ENCODE peak calls at places on chromosome 13, in seven cellular contexts. One of them, this sample, is unnamed.

GRCh38 chr13:90336507-90336906 is 1011.0 kb upstream of the MIR17HG start:
- DNase-seq in prostate gland: no peak
- DNase-seq in ovary: no peak
- DNase-seq in IMR-90: no peak
- DNase-seq in kidney epithelial cell: no peak
- DNase-seq in bronchial epithelial cell: peak; percentile 40
- DNase-seq in kidney: no peak
- DNase-seq in this sample: no peak

GRCh38 chr13:97913206-97913605 is 40.3 kb upstream of the IPO5 start:
- DNase-seq in prostate gland: no peak
- DNase-seq in ovary: no peak
- DNase-seq in IMR-90: no peak
- DNase-seq in kidney epithelial cell: no peak
- DNase-seq in bronchial epithelial cell: peak; percentile 23
- DNase-seq in kidney: no peak
- DNase-seq in this sample: no peak

GRCh38 chr13:95676100-95676774 is 702 bp upstream of the DNAJC3 start:
- DNase-seq in prostate gland: peak; percentile 24
- DNase-seq in ovary: no peak
- DNase-seq in IMR-90: peak; percentile 39
- DNase-seq in kidney epithelial cell: no peak
- DNase-seq in bronchial epithelial cell: peak; percentile 69
- DNase-seq in kidney: peak; percentile 53
- DNase-seq in this sample: peak; percentile 39

GRCh38 chr13:49292742-49293498 is 45.2 kb downstream of the CDADC1 start:
- DNase-seq in prostate gland: no peak
- DNase-seq in ovary: peak; percentile 78
- DNase-seq in IMR-90: peak; percentile 96
- DNase-seq in kidney epithelial cell: no peak
- DNase-seq in bronchial epithelial cell: no peak
- DNase-seq in kidney: no peak
- DNase-seq in this sample: no peak

GRCh38 chr13:100627142-100627541 is 38.6 kb upstream of the GGACT start:
- DNase-seq in prostate gland: no peak
- DNase-seq in ovary: no peak
- DNase-seq in IMR-90: no peak
- DNase-seq in kidney epithelial cell: no peak
- DNase-seq in bronchial epithelial cell: no peak
- DNase-seq in kidney: no peak
- DNase-seq in this sample: no peak

GRCh38 chr13:104954210-104954609 is 1581.3 kb downstream of the EFNB2 start:
- DNase-seq in prostate gland: no peak
- DNase-seq in ovary: no peak
- DNase-seq in IMR-90: no peak
- DNase-seq in kidney epithelial cell: no peak
- DNase-seq in bronchial epithelial cell: peak; percentile 34
- DNase-seq in kidney: no peak
- DNase-seq in this sample: no peak

GRCh38 chr13:20658451-20658850 is 45.0 kb upstream of the IL17D start:
- DNase-seq in prostate gland: no peak
- DNase-seq in ovary: no peak
- DNase-seq in IMR-90: no peak
- DNase-seq in kidney epithelial cell: no peak
- DNase-seq in bronchial epithelial cell: no peak
- DNase-seq in kidney: no peak
- DNase-seq in this sample: no peak

GRCh38 chr13:68944272-68944671 is 1163.4 kb upstream of the ATXN8OS start:
- DNase-seq in prostate gland: no peak
- DNase-seq in ovary: no peak
- DNase-seq in IMR-90: no peak
- DNase-seq in kidney epithelial cell: no peak
- DNase-seq in bronchial epithelial cell: no peak
- DNase-seq in kidney: no peak
- DNase-seq in this sample: no peak

GRCh38 chr13:106617561-106617960 is 49.6 kb upstream of the ARGLU1 start:
- DNase-seq in prostate gland: no peak
- DNase-seq in ovary: no peak
- DNase-seq in IMR-90: peak; percentile 39
- DNase-seq in kidney epithelial cell: peak; percentile 57
- DNase-seq in bronchial epithelial cell: peak; percentile 84
- DNase-seq in kidney: no peak
- DNase-seq in this sample: peak; percentile 42

GRCh38 chr13:99014391-99014988 is 36.6 kb upstream of the DOCK9 start:
- DNase-seq in prostate gland: no peak
- DNase-seq in ovary: no peak
- DNase-seq in IMR-90: no peak
- DNase-seq in kidney epithelial cell: no peak
- DNase-seq in bronchial epithelial cell: no peak
- DNase-seq in kidney: no peak
- DNase-seq in this sample: no peak

GRCh38 chr13:110312669-110313031 is 5.6 kb downstream of the COL4A2 start:
- DNase-seq in prostate gland: no peak
- DNase-seq in ovary: peak; percentile 11
- DNase-seq in IMR-90: peak; percentile 93
- DNase-seq in kidney epithelial cell: peak; percentile 81
- DNase-seq in bronchial epithelial cell: peak; percentile 62
- DNase-seq in kidney: no peak
- DNase-seq in this sample: no peak

GRCh38 chr13:37884674-37885073 is 15.1 kb upstream of the TRPC4 start:
- DNase-seq in prostate gland: no peak
- DNase-seq in ovary: no peak
- DNase-seq in IMR-90: no peak
- DNase-seq in kidney epithelial cell: no peak
- DNase-seq in bronchial epithelial cell: no peak
- DNase-seq in kidney: no peak
- DNase-seq in this sample: no peak

GRCh38 chr13:43776680-43777079 is 10.1 kb downstream of the ENOX1 start:
- DNase-seq in prostate gland: no peak
- DNase-seq in ovary: no peak
- DNase-seq in IMR-90: no peak
- DNase-seq in kidney epithelial cell: no peak
- DNase-seq in bronchial epithelial cell: no peak
- DNase-seq in kidney: no peak
- DNase-seq in this sample: no peak

GRCh38 chr13:114065926-114066774 is 66.3 kb downstream of the RASA3 start:
- DNase-seq in prostate gland: no peak
- DNase-seq in ovary: peak; percentile 49
- DNase-seq in IMR-90: no peak
- DNase-seq in kidney epithelial cell: no peak
- DNase-seq in bronchial epithelial cell: no peak
- DNase-seq in kidney: peak; percentile 76
- DNase-seq in this sample: no peak

GRCh38 chr13:98820744-98821371 is 68.4 kb upstream of the SLC15A1 start:
- DNase-seq in prostate gland: no peak
- DNase-seq in ovary: no peak
- DNase-seq in IMR-90: no peak
- DNase-seq in kidney epithelial cell: no peak
- DNase-seq in bronchial epithelial cell: no peak
- DNase-seq in kidney: no peak
- DNase-seq in this sample: no peak

GRCh38 chr13:113588394-113589111 is 4.0 kb downstream of the TFDP1 start:
- DNase-seq in prostate gland: no peak
- DNase-seq in ovary: no peak
- DNase-seq in IMR-90: no peak
- DNase-seq in kidney epithelial cell: no peak
- DNase-seq in bronchial epithelial cell: no peak
- DNase-seq in kidney: no peak
- DNase-seq in this sample: no peak

GRCh38 chr13:51895906-51896888 is 34.4 kb downstream of the CCDC70 start:
- DNase-seq in prostate gland: peak; percentile 22
- DNase-seq in ovary: no peak
- DNase-seq in IMR-90: peak; percentile 61
- DNase-seq in kidney epithelial cell: peak; percentile 7
- DNase-seq in bronchial epithelial cell: peak; percentile 46
- DNase-seq in kidney: no peak
- DNase-seq in this sample: peak; percentile 3

GRCh38 chr13:110183925-110184324 is 123.0 kb downstream of the COL4A1 start:
- DNase-seq in prostate gland: no peak
- DNase-seq in ovary: no peak
- DNase-seq in IMR-90: peak; percentile 11
- DNase-seq in kidney epithelial cell: no peak
- DNase-seq in bronchial epithelial cell: no peak
- DNase-seq in kidney: no peak
- DNase-seq in this sample: no peak

GRCh38 chr13:40434516-40435397 is 231.7 kb downstream of the FOXO1 start:
- DNase-seq in prostate gland: no peak
- DNase-seq in ovary: no peak
- DNase-seq in IMR-90: no peak
- DNase-seq in kidney epithelial cell: no peak
- DNase-seq in bronchial epithelial cell: no peak
- DNase-seq in kidney: no peak
- DNase-seq in this sample: no peak

GRCh38 chr13:78700121-78700910 is 41.4 kb upstream of the OBI1 start:
- DNase-seq in prostate gland: no peak
- DNase-seq in ovary: no peak
- DNase-seq in IMR-90: peak; percentile 31
- DNase-seq in kidney epithelial cell: no peak
- DNase-seq in bronchial epithelial cell: peak; percentile 32
- DNase-seq in kidney: no peak
- DNase-seq in this sample: no peak

GRCh38 chr13:42832341-42833153 is 51.2 kb downstream of the FAM216B start:
- DNase-seq in prostate gland: no peak
- DNase-seq in ovary: peak; percentile 21
- DNase-seq in IMR-90: peak; percentile 94
- DNase-seq in kidney epithelial cell: no peak
- DNase-seq in bronchial epithelial cell: peak; percentile 92
- DNase-seq in kidney: peak; percentile 70
- DNase-seq in this sample: no peak

GRCh38 chr13:22325761-22326160 is 654.9 kb downstream of the FGF9 start:
- DNase-seq in prostate gland: no peak
- DNase-seq in ovary: no peak
- DNase-seq in IMR-90: no peak
- DNase-seq in kidney epithelial cell: no peak
- DNase-seq in bronchial epithelial cell: no peak
- DNase-seq in kidney: no peak
- DNase-seq in this sample: no peak

GRCh38 chr13:111251646-111252448 is 68.6 kb upstream of the TEX29 start:
- DNase-seq in prostate gland: no peak
- DNase-seq in ovary: no peak
- DNase-seq in IMR-90: no peak
- DNase-seq in kidney epithelial cell: peak; percentile 32
- DNase-seq in bronchial epithelial cell: no peak
- DNase-seq in kidney: no peak
- DNase-seq in this sample: peak; percentile 74

GRCh38 chr13:25771208-25771607 is 280.6 kb downstream of the SHISA2 start:
- DNase-seq in prostate gland: no peak
- DNase-seq in ovary: no peak
- DNase-seq in IMR-90: no peak
- DNase-seq in kidney epithelial cell: no peak
- DNase-seq in bronchial epithelial cell: peak; percentile 91
- DNase-seq in kidney: no peak
- DNase-seq in this sample: no peak

GRCh38 chr13:81480634-81481033 is 1139.7 kb upstream of the SPRY2 start:
- DNase-seq in prostate gland: no peak
- DNase-seq in ovary: no peak
- DNase-seq in IMR-90: no peak
- DNase-seq in kidney epithelial cell: no peak
- DNase-seq in bronchial epithelial cell: peak; percentile 35
- DNase-seq in kidney: no peak
- DNase-seq in this sample: no peak

GRCh38 chr13:98509271-98510155 is 67.4 kb downstream of the STK24 start:
- DNase-seq in prostate gland: no peak
- DNase-seq in ovary: no peak
- DNase-seq in IMR-90: peak; percentile 92
- DNase-seq in kidney epithelial cell: peak; percentile 52
- DNase-seq in bronchial epithelial cell: peak; percentile 86
- DNase-seq in kidney: no peak
- DNase-seq in this sample: peak; percentile 63

GRCh38 chr13:41691276-41691675 is 233.9 kb downstream of the RGCC start:
- DNase-seq in prostate gland: no peak
- DNase-seq in ovary: no peak
- DNase-seq in IMR-90: no peak
- DNase-seq in kidney epithelial cell: no peak
- DNase-seq in bronchial epithelial cell: peak; percentile 38
- DNase-seq in kidney: no peak
- DNase-seq in this sample: no peak

DNA sequence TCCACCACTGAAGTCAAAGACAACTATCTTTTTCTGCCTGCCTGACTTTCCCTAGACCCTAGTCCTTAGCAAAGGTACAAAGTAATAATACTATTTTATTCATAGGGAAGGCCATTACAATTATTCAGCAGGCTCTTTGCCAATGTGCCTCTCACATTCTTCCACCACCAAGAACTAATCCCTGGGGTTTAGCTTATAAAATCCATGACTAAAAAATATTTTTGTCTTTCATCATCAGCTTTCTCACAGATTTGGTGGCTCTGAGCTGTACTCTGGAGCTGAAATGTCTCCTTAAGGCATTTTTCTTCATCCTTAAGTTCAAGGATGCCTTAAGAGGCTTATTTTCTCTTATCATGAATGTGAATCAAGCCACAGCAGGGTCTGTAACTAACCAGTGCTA is 96.1 kb downstream of the OXGR1 start:
- DNase-seq in prostate gland: no peak
- DNase-seq in ovary: no peak
- DNase-seq in IMR-90: no peak
- DNase-seq in kidney epithelial cell: no peak
- DNase-seq in bronchial epithelial cell: peak; percentile 5
- DNase-seq in kidney: no peak
- DNase-seq in this sample: no peak
- TF ChIP-seq CTCF in prostate gland: no peak
- TF ChIP-seq CTCF in ovary: no peak
- TF ChIP-seq CTCF in IMR-90: no peak
- TF ChIP-seq CTCF in kidney epithelial cell: no peak
- TF ChIP-seq CTCF in bronchial epithelial cell: no peak
- TF ChIP-seq CTCF in kidney: no peak
- TF ChIP-seq CTCF in this sample: no peak

GRCh38 chr13:84431646-84432045 is 549.4 kb upstream of the SLITRK1 start:
- DNase-seq in prostate gland: no peak
- DNase-seq in ovary: no peak
- DNase-seq in IMR-90: peak; percentile 66
- DNase-seq in kidney epithelial cell: no peak
- DNase-seq in bronchial epithelial cell: no peak
- DNase-seq in kidney: no peak
- DNase-seq in this sample: no peak
- H3K4me3 ChIP-seq in prostate gland: no peak overlapping the region
- H3K4me3 ChIP-seq in ovary: no peak overlapping the region
- H3K4me3 ChIP-seq in IMR-90: no peak overlapping the region
- H3K4me3 ChIP-seq in kidney epithelial cell: no peak overlapping the region
- H3K4me3 ChIP-seq in bronchial epithelial cell: no peak overlapping the region
- H3K4me3 ChIP-seq in kidney: no peak overlapping the region
- H3K4me3 ChIP-seq in this sample: no peak overlapping the region

GRCh38 chr13:47588676-47589075 is 412.4 kb downstream of the SUCLA2 start:
- DNase-seq in prostate gland: no peak
- DNase-seq in ovary: no peak
- DNase-seq in IMR-90: no peak
- DNase-seq in kidney epithelial cell: no peak
- DNase-seq in bronchial epithelial cell: no peak
- DNase-seq in kidney: no peak
- DNase-seq in this sample: no peak
- TF ChIP-seq CTCF in prostate gland: no peak
- TF ChIP-seq CTCF in ovary: no peak
- TF ChIP-seq CTCF in IMR-90: no peak
- TF ChIP-seq CTCF in kidney epithelial cell: no peak
- TF ChIP-seq CTCF in bronchial epithelial cell: no peak
- TF ChIP-seq CTCF in kidney: no peak
- TF ChIP-seq CTCF in this sample: no peak

DNA sequence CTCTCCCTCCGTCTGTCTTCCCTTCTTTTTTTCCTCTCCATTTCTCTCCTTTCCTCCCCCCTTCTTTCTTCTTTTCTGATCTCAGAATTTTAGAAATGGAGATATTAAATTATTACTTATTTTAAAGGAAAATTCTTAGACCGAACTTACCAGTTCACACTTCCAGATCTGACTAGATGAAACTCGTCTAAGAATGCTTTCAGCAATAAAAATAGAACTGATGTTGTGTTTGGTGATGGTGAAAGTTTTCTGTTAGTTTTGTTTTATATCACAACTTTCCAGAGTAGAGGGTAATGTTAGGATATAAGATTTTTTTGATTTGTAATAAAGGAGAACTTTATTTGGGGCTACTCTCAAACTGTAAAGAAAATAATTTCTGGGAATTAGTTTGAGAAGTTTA is 29.9 kb downstream of the UCHL3 start:
- DNase-seq in prostate gland: no peak
- DNase-seq in ovary: no peak
- DNase-seq in IMR-90: no peak
- DNase-seq in kidney epithelial cell: no peak
- DNase-seq in bronchial epithelial cell: no peak
- DNase-seq in kidney: no peak
- DNase-seq in this sample: no peak
- H3K4me3 ChIP-seq in prostate gland: no peak overlapping the region
- H3K4me3 ChIP-seq in ovary: no peak overlapping the region
- H3K4me3 ChIP-seq in IMR-90: no peak overlapping the region
- H3K4me3 ChIP-seq in kidney epithelial cell: no peak overlapping the region
- H3K4me3 ChIP-seq in bronchial epithelial cell: no peak overlapping the region
- H3K4me3 ChIP-seq in kidney: no peak overlapping the region
- H3K4me3 ChIP-seq in this sample: no peak overlapping the region